ENCODE peak calls at places on chromosomes 13 and 19, in eight cellular contexts. One of them, this sample, is unnamed.

GRCh38 chr19:14673088-14673487 is 1.6 kb downstream of the ADGRE3 start:
- DNase-seq in thoracic aorta: no peak
- DNase-seq in WTC11: no peak
- DNase-seq in foreskin fibroblast: no peak
- DNase-seq in NCI-H1092: no peak
- DNase-seq in AG10803: no peak
- DNase-seq in psoas muscle: no peak
- DNase-seq in neural progenitor cell: no peak
- DNase-seq in this sample: no peak

GRCh38 chr13:110521296-110521680 is 40.2 kb downstream of the RAB20 start:
- DNase-seq in thoracic aorta: no peak
- DNase-seq in WTC11: no peak
- DNase-seq in foreskin fibroblast: no peak
- DNase-seq in NCI-H1092: no peak
- DNase-seq in AG10803: no peak
- DNase-seq in psoas muscle: no peak
- DNase-seq in neural progenitor cell: no peak
- DNase-seq in this sample: no peak

GRCh38 chr13:59094149-59094548 is 1069.6 kb downstream of the DIAPH3 start:
- DNase-seq in thoracic aorta: no peak
- DNase-seq in WTC11: no peak
- DNase-seq in foreskin fibroblast: no peak
- DNase-seq in NCI-H1092: no peak
- DNase-seq in AG10803: no peak
- DNase-seq in psoas muscle: no peak
- DNase-seq in neural progenitor cell: no peak
- DNase-seq in this sample: no peak

GRCh38 chr19:7888826-7889217 is 512 bp downstream of the LRRC8E start:
- DNase-seq in thoracic aorta: no peak
- DNase-seq in WTC11: no peak
- DNase-seq in foreskin fibroblast: no peak
- DNase-seq in NCI-H1092: no peak
- DNase-seq in AG10803: no peak
- DNase-seq in psoas muscle: no peak
- DNase-seq in neural progenitor cell: no peak
- DNase-seq in this sample: no peak

GRCh38 chr13:40102854-40103253 is 447.4 kb downstream of the COG6 start:
- DNase-seq in thoracic aorta: no peak
- DNase-seq in WTC11: no peak
- DNase-seq in foreskin fibroblast: peak
- DNase-seq in NCI-H1092: no peak
- DNase-seq in AG10803: peak
- DNase-seq in psoas muscle: no peak
- DNase-seq in neural progenitor cell: no peak
- DNase-seq in this sample: no peak

GRCh38 chr13:42821437-42821836 is 40.1 kb downstream of the FAM216B start:
- DNase-seq in thoracic aorta: no peak
- DNase-seq in WTC11: no peak
- DNase-seq in foreskin fibroblast: peak
- DNase-seq in NCI-H1092: no peak
- DNase-seq in AG10803: peak
- DNase-seq in psoas muscle: no peak
- DNase-seq in neural progenitor cell: no peak
- DNase-seq in this sample: no peak

GRCh38 chr19:35539314-35539713 is 6.1 kb downstream of the GAPDHS start:
- DNase-seq in thoracic aorta: no peak
- DNase-seq in WTC11: no peak
- DNase-seq in foreskin fibroblast: no peak
- DNase-seq in NCI-H1092: no peak
- DNase-seq in AG10803: no peak
- DNase-seq in psoas muscle: no peak
- DNase-seq in neural progenitor cell: no peak
- DNase-seq in this sample: no peak

GRCh38 chr19:16829822-16830289 is 658 bp downstream of the SIN3B start:
- DNase-seq in thoracic aorta: no peak
- DNase-seq in WTC11: no peak
- DNase-seq in foreskin fibroblast: no peak
- DNase-seq in NCI-H1092: no peak
- DNase-seq in AG10803: no peak
- DNase-seq in psoas muscle: no peak
- DNase-seq in neural progenitor cell: no peak
- DNase-seq in this sample: no peak

GRCh38 chr13:53250272-53250875 is 221.8 kb downstream of the OLFM4 start:
- DNase-seq in thoracic aorta: no peak
- DNase-seq in WTC11: no peak
- DNase-seq in foreskin fibroblast: peak
- DNase-seq in NCI-H1092: peak
- DNase-seq in AG10803: peak
- DNase-seq in psoas muscle: no peak
- DNase-seq in neural progenitor cell: peak
- DNase-seq in this sample: no peak

GRCh38 chr13:46620029-46620428 is 67.1 kb downstream of the LRCH1 start:
- DNase-seq in thoracic aorta: no peak
- DNase-seq in WTC11: no peak
- DNase-seq in foreskin fibroblast: no peak
- DNase-seq in NCI-H1092: no peak
- DNase-seq in AG10803: no peak
- DNase-seq in psoas muscle: no peak
- DNase-seq in neural progenitor cell: no peak
- DNase-seq in this sample: no peak

This sample was measured in GM12891.